ENCODE peak calls at places on chromosomes 12 and 14, in nine cellular contexts. J is AG04450; N is heart right ventricle; A is tibial artery; T is dorsolateral prefrontal cortex; I is A549; L is CD8-positive, alpha-beta T cell; G is ovary; W is sigmoid colon. V is an unnamed sample.

GRCh38 chr12:126768517-126768916 is 1498.5 kb upstream of the TMEM132C start:
- DNase-seq in I (no peak), G (no peak), W (no peak), A (no peak), N (no peak), T (no peak), J (no peak), L (no peak), V (no peak)

GRCh38 chr12:122526683-122527477 is at the start of the genes KNTC1 and RSRC2:
- DNase-seq in G (peak; percentile 96), A (peak; percentile 99), I (peak; percentile 100), T (peak; percentile 98), J (peak; percentile 99), N (peak; percentile 100), L (peak; percentile 98), W (peak; percentile 99), V (peak; percentile 99)

GRCh38 chr12:93223440-93224426 is 154.0 kb upstream of the NUDT4 start:
- DNase-seq in A (no peak), W (no peak), G (no peak), I (no peak), N (no peak), J (no peak), L (no peak), T (no peak), V (no peak)

GRCh38 chr12:30457621-30458289 is 237.9 kb downstream of the IPO8 start:
- DNase-seq in L (no peak), W (no peak), T (no peak), A (no peak), N (no peak), I (peak; percentile 43), G (no peak), J (peak; percentile 26), V (no peak)

GRCh38 chr14:96176811-96177211 is 27.8 kb upstream of the BDKRB2 start:
- DNase-seq in I (no peak), A (peak; percentile 59), W (peak; percentile 85), T (no peak), N (peak; percentile 15), L (no peak), G (peak; percentile 31), J (peak; percentile 89), V (no peak)

GRCh38 chr14:29035129-29035528 is 268.5 kb downstream of the FOXG1 start:
- DNase-seq in G (no peak), L (no peak), T (no peak), N (no peak), W (no peak), J (no peak), A (no peak), I (no peak), V (no peak)

GRCh38 chr14:77436042-77436441 is 12.7 kb upstream of the NOXRED1 start:
- DNase-seq in N (no peak), A (no peak), T (no peak), J (no peak), W (no peak), L (no peak), I (no peak), G (no peak), V (no peak)

GRCh38 chr12:52257074-52257551 is 17.3 kb upstream of the KRT86 start:
- DNase-seq in N (no peak), A (no peak), I (no peak), W (peak; percentile 44), L (no peak), J (no peak), G (no peak), T (no peak), V (no peak)

GRCh38 chr12:112998997-112999767 is 20.9 kb downstream of the OAS2 start:
- DNase-seq in L (no peak), A (no peak), J (no peak), N (no peak), I (no peak), G (no peak), T (no peak), W (no peak), V (no peak)

GRCh38 chr12:113002676-113003075 is 24.4 kb downstream of the OAS2 start:
- DNase-seq in G (no peak), L (no peak), A (no peak), J (no peak), W (no peak), T (no peak), N (no peak), I (no peak), V (no peak)

GRCh38 chr12:113000433-113000832 is 22.1 kb downstream of the OAS2 start:
- DNase-seq in G (no peak), T (no peak), J (no peak), N (no peak), W (no peak), L (no peak), A (no peak), I (no peak), V (no peak)

GRCh38 chr12:113003631-113004030 is 25.3 kb downstream of the OAS2 start:
- DNase-seq in A (no peak), W (no peak), I (no peak), T (no peak), G (no peak), J (no peak), N (no peak), L (no peak), V (no peak)

DNA sequence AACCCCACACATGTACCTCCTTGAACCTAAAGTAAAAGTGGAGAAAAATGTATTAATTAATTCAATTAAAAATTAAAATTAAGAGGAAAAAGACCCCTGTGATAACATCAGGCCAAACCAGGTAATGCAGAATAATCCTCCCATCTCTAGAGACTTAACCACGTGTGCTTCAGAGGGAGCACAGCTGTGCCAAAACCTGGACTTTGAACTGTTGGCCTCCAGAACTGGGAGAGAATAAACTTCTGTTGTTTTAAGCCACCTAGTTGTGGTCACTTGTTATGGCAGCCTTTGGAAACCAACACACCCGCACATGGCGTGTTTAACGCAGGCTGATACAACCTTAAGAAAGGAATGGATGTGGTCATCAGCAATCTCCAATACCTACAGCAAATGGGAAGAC is 23.8 kb downstream of the OAS2 start:
- DNase-seq in G (no peak), T (no peak), L (no peak), W (no peak), J (no peak), A (no peak), N (no peak), I (peak; percentile 53), V (no peak)
- TF ChIP-seq CTCF in G (no peak), T (no peak), L (no peak), W (no peak), J (peak; percentile 4), A (no peak), N (no peak), I (no peak), V (no peak)

GRCh38 chr14:72715215-72715909 is 178.5 kb downstream of the DPF3 start:
- DNase-seq in L (no peak), A (no peak), J (no peak), I (no peak), T (no peak), N (peak; percentile 69), W (peak; percentile 26), G (no peak), V (no peak)
- H3K27ac ChIP-seq in L (no peak overlapping the region), A (peak overlapping the region; percentile 65), J (no peak overlapping the region), I (no peak overlapping the region), T (peak overlapping the region; percentile 38), N (peak overlapping the region; percentile 71), W (peak overlapping the region; percentile 54), G (no peak overlapping the region), V (peak overlapping the region; percentile 66)

GRCh38 chr12:31586703-31587102 is 4.2 kb downstream of the DENND5B start:
- DNase-seq in J (no peak), W (no peak), A (no peak), I (no peak), G (no peak), T (no peak), N (no peak), L (no peak), V (no peak)
- H3K4me3 ChIP-seq in J (no peak overlapping the region), W (no peak overlapping the region), A (no peak overlapping the region), I (no peak overlapping the region), G (no peak overlapping the region), T (no peak overlapping the region), N (no peak overlapping the region), L (no peak overlapping the region), V (no peak overlapping the region)

GRCh38 chr12:107992870-107993451 is 136.1 kb upstream of the WSCD2 start:
- DNase-seq in I (peak; percentile 69), A (no peak), T (no peak), J (no peak), G (no peak), W (no peak), L (no peak), N (no peak), V (no peak)
- TF ChIP-seq CTCF in I (peak; percentile 20), A (no peak), T (peak; percentile 46), J (peak; percentile 47), G (no peak), W (peak; percentile 32), L (no peak), N (no peak), V (peak; percentile 31)

DNA sequence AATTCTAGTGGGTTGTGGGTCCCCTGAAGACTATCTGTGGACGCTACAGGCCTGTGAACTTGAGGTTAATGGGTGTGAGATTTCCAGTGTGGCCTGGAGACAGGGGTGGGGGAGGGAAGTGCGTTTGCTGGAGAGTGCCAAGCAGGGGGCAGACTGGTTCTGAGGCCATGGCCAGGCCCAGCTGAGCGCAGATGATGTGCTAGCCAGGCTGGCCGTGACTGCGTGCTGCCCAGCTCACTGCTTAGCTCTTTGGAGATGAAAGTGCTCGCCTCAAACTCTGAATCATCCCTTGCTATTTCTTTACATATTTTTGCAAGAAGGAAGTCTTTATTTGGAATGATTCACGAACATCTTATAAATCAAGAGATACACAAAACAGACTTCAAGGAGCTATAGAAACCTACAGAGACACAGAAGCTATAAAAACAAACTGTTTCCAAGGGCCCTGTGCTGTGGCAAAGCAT is 75.3 kb upstream of the PLEKHG3 start:
- DNase-seq in A (no peak), W (peak; percentile 87), J (peak; percentile 87), G (no peak), I (peak; percentile 94), N (no peak), L (no peak), T (peak; percentile 73), V (no peak)
- H3K27ac ChIP-seq in A (no peak overlapping the region), W (peak overlapping the region; percentile 76), J (peak overlapping the region; percentile 97), G (no peak overlapping the region), I (peak overlapping the region; percentile 92), N (no peak overlapping the region), L (no peak overlapping the region), T (peak overlapping the region; percentile 11), V (no peak overlapping the region)

GRCh38 chr12:103811791-103812190 is 29.2 kb downstream of the NT5DC3 start:
- DNase-seq in A (no peak), I (no peak), G (no peak), J (no peak), T (no peak), L (no peak), W (no peak), N (no peak), V (no peak)

GRCh38 chr12:103812789-103813188 is 28.2 kb downstream of the NT5DC3 start:
- DNase-seq in W (peak; percentile 4), G (no peak), N (no peak), L (no peak), J (no peak), A (no peak), I (no peak), T (no peak), V (no peak)

GRCh38 chr12:103814436-103814835 is 26.6 kb downstream of the NT5DC3 start:
- DNase-seq in G (no peak), W (no peak), J (no peak), A (no peak), I (no peak), N (no peak), T (no peak), L (no peak), V (no peak)

GRCh38 chr12:103813426-103813825 is 27.6 kb downstream of the NT5DC3 start:
- DNase-seq in W (no peak), N (no peak), T (no peak), L (no peak), A (no peak), G (no peak), I (no peak), J (no peak), V (no peak)

GRCh38 chr12:103813949-103814348 is 27.1 kb downstream of the NT5DC3 start:
- DNase-seq in I (no peak), A (no peak), W (peak; percentile 46), N (no peak), J (no peak), L (no peak), G (no peak), T (no peak), V (no peak)
- H3K4me3 ChIP-seq in I (no peak overlapping the region), A (no peak overlapping the region), W (no peak overlapping the region), N (no peak overlapping the region), J (no peak overlapping the region), L (no peak overlapping the region), G (no peak overlapping the region), T (no peak overlapping the region), V (no peak overlapping the region)

V was measured in coronary artery.